ENCODE peak calls at places on chromosomes 5 and 9, in eight cellular contexts. X is epithelial cell of esophagus; Q is cardiac fibroblast; E is lower lobe of right lung; Z is AG10803; P is activated CD8-positive, alpha-beta T cell treated with anti-CD3 and anti-CD28 coated beads for 36 hours; O is brain microvascular endothelial cell; A is kidney epithelial cell. V is an unnamed sample.

GRCh38 chr9:111661802-111662491 is 542 bp downstream of the GNG10 start:
- DNase-seq in Z (peak; percentile 35), Q (peak; percentile 30), O (no peak), A (no peak), P (peak; percentile 49), X (peak; percentile 21), E (peak; percentile 59), V (peak; percentile 32)

GRCh38 chr9:37747271-37747753 is 6.3 kb upstream of the TRMT10B start:
- DNase-seq in O (peak; percentile 65), A (peak; percentile 14), Q (peak; percentile 79), Z (peak; percentile 67), P (peak; percentile 75), E (no peak), X (peak; percentile 74), V (peak; percentile 72)

GRCh38 chr9:124231095-124231743 is 26.5 kb upstream of the NEK6 start:
- DNase-seq in E (no peak), X (no peak), O (no peak), Z (no peak), A (no peak), P (no peak), Q (no peak), V (no peak)

GRCh38 chr9:95189230-95190098 is 128.0 kb downstream of the FANCC start:
- DNase-seq in Z (no peak), P (peak; percentile 26), A (no peak), E (no peak), O (peak; percentile 85), X (no peak), Q (peak; percentile 88), V (no peak)

GRCh38 chr9:133619791-133620190 is 10.6 kb upstream of the FAM163B start:
- DNase-seq in Q (no peak), E (no peak), X (no peak), Z (no peak), P (peak; percentile 75), A (no peak), O (no peak), V (peak; percentile 19)

GRCh38 chr5:76331139-76331538 is 71.9 kb upstream of the IQGAP2 start:
- DNase-seq in P (peak; percentile 27), Q (no peak), O (no peak), Z (no peak), X (no peak), A (no peak), E (no peak), V (peak; percentile 26)

GRCh38 chr5:150541397-150541675 is 33.4 kb downstream of the NDST1 start:
- DNase-seq in A (no peak), X (no peak), O (no peak), E (no peak), Q (no peak), P (no peak), Z (no peak), V (no peak)

GRCh38 chr9:20066120-20066519 is 277.3 kb upstream of the SLC24A2 start:
- DNase-seq in X (no peak), P (no peak), A (no peak), Q (no peak), Z (no peak), O (no peak), E (no peak), V (peak; percentile 16)

GRCh38 chr9:80602291-80602690 is 1030.5 kb downstream of the TLE4 start:
- DNase-seq in Z (no peak), E (no peak), X (no peak), Q (no peak), P (no peak), A (no peak), O (no peak), V (no peak)

GRCh38 chr5:51960617-51961115 is 577.4 kb downstream of the ISL1 start:
- DNase-seq in E (no peak), A (no peak), X (peak; percentile 49), O (no peak), Q (peak; percentile 5), Z (no peak), P (no peak), V (peak; percentile 1)

GRCh38 chr9:117957267-117957666 is 253.1 kb downstream of the TLR4 start:
- DNase-seq in O (no peak), A (no peak), E (peak; percentile 41), X (peak; percentile 65), Q (no peak), Z (no peak), P (no peak), V (no peak)

GRCh38 chr9:114745108-114745848 is 60.6 kb downstream of the TNFSF15 start:
- DNase-seq in P (no peak), X (no peak), A (no peak), O (peak; percentile 7), Q (peak; percentile 41), E (no peak), Z (peak; percentile 82), V (no peak)

GRCh38 chr5:119400248-119400647 is 44.4 kb downstream of the TNFAIP8 start:
- DNase-seq in P (peak; percentile 35), A (peak; percentile 86), E (no peak), O (no peak), X (peak; percentile 82), Q (no peak), Z (no peak), V (no peak)

GRCh38 chr5:175466700-175467318 is 11.6 kb upstream of the SFXN1 start:
- DNase-seq in P (no peak), A (no peak), O (no peak), Z (peak; percentile 54), E (no peak), Q (peak; percentile 47), X (peak; percentile 48), V (no peak)

GRCh38 chr9:136864996-136865767 is 926 bp downstream of the EDF1 start:
- DNase-seq in A (no peak), X (no peak), Z (no peak), E (no peak), P (no peak), Q (no peak), O (no peak), V (no peak)

GRCh38 chr9:37104183-37104889 is 16.0 kb upstream of the ZCCHC7 start:
- DNase-seq in X (peak; percentile 94), O (peak; percentile 74), A (peak; percentile 61), P (peak; percentile 34), E (no peak), Q (peak; percentile 72), Z (peak; percentile 78), V (peak; percentile 45)

GRCh38 chr5:59768204-59769040 is 125.1 kb downstream of the PDE4D start:
- DNase-seq in O (peak; percentile 83), A (no peak), Q (peak; percentile 75), Z (peak; percentile 54), P (peak; percentile 56), E (peak; percentile 76), X (peak; percentile 92), V (peak; percentile 72)

GRCh38 chr5:158670199-158670598 is 429.5 kb downstream of the EBF1 start:
- DNase-seq in E (no peak), P (no peak), A (no peak), O (no peak), Q (no peak), Z (no peak), X (no peak), V (peak; percentile 10)

GRCh38 chr9:80449513-80449912 is 877.7 kb downstream of the TLE4 start:
- DNase-seq in O (no peak), Q (no peak), E (no peak), X (no peak), A (no peak), Z (no peak), P (no peak), V (no peak)

GRCh38 chr5:112492291-112492690 is 73.2 kb upstream of the EPB41L4A start:
- DNase-seq in E (peak; percentile 53), X (peak; percentile 60), Z (peak; percentile 53), O (peak; percentile 63), Q (peak; percentile 62), P (peak; percentile 62), A (peak; percentile 34), V (peak; percentile 77)

GRCh38 chr9:91978739-91979414 is 28.8 kb upstream of the ROR2 start:
- DNase-seq in O (peak; percentile 88), X (peak; percentile 53), P (peak; percentile 3), Q (peak; percentile 92), Z (peak; percentile 95), E (no peak), A (peak; percentile 56), V (peak; percentile 27)

DNA sequence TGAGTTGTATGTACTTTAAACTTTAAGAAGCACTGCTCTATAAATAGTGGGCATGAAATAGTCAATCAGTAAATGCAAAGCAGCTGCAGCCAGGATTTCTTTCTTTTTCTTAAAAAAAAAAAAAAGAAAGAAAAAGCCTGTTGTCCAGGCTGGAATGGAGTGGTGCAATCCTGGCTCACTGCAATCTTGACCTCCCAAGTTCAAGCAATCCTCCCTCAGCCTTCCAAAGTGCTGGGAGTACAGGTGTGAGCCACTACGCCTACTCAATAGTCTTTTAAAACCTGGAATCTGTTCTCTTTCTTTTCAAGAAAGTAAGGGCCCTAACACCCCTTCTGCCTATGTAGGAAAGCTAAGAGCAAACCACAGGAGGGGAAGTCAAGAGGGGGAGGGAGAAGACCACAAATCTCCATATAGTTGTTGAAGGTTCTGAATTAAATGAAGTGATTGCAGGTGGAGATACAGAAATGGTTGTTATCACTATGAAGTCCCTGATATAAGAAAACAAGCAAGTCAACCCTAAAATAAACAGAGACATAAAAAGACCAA is 20.6 kb upstream of the TPD52L3 start:
- DNase-seq in Z (no peak), A (no peak), E (no peak), Q (peak; percentile 23), X (no peak), O (no peak), P (no peak), V (no peak)
- TF ChIP-seq CTCF in Z (no peak), A (no peak), E (no peak), Q (no peak), X (no peak), O (no peak), P (no peak), V (no peak)

GRCh38 chr9:84966876-84967830 is 297.6 kb downstream of the NTRK2 start:
- DNase-seq in A (no peak), O (no peak), Z (no peak), E (no peak), P (no peak), Q (no peak), X (peak; percentile 21), V (peak; percentile 23)
- TF ChIP-seq CTCF in A (peak; percentile 19), O (peak; percentile 13), Z (no peak), E (no peak), P (no peak), Q (no peak), X (no peak), V (peak; percentile 24)

GRCh38 chr5:62403411-62404250 is at the start of gene DIMT1:
- DNase-seq in Q (peak; percentile 98), Z (peak; percentile 97), O (peak; percentile 98), A (peak; percentile 87), X (peak; percentile 99), E (peak; percentile 97), P (peak; percentile 98), V (peak; percentile 99)
- TF ChIP-seq CTCF in Q (no peak), Z (no peak), O (no peak), A (no peak), X (no peak), E (no peak), P (no peak), V (no peak)

DNA sequence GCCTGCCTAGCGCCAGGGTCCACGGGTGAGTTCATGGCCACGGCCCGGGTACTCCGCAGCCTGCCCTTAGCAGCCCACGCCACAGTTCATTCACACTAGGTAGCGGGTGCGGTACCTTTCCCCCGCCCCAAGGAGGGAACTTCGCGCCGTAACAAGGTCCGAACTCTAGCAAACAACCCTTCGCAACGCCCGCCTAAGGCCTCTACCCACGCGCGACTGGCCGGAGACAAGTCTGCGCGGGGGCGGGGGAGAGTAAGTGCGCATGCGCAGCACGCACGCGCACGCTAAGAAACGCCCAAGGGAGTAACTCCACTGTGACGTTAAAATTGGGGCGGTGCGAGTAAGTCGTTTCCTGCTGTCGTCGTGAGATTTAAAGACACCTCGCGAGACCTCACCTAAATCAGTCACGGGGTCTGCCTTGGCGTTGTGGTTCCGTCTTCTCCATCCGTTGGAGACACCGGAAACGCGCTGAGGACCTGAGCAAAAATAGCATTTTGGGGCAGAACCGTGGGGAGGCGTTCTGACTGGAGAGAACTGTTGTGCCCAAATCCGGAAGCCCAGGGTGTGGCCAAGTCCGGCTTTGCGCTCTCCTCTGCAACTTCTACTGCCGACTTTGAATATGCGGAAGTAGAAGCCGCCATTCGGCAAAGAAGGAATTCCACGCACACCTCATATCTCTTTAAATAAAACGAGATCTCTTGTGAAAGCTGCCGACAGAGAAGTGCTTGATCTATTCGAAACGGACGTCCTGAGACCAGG is at the start of gene RAPGEF6:
- DNase-seq in Q (peak; percentile 100), E (peak; percentile 98), Z (peak; percentile 100), X (peak; percentile 100), O (peak; percentile 100), P (peak; percentile 99), A (peak; percentile 100), V (peak; percentile 100)
- TF ChIP-seq CTCF in Q (no peak), E (no peak), Z (peak; percentile 21), X (no peak), O (peak; percentile 3), P (no peak), A (peak; percentile 0), V (peak; percentile 0)

V was measured in GM12865.